ENCODE peak calls at places on chromosomes 6 and 20, in seven cellular contexts. C is SK-N-SH; R is RPMI8226; L is GM04503; Q is AG04450; I is EL; A is stimulated activated CD8-positive, alpha-beta memory T cell treated with anti-CD3 and anti-CD28 coated beads, Interleukin-2, amount 100 ng/mL, for 1 hour. U is an unnamed sample.

GRCh38 chr6:33854572-33855030 is 50.8 kb upstream of the MLN start:
- DNase-seq in R (no peak), C (no peak), I (no peak), Q (no peak), L (no peak), A (no peak), U (no peak)

GRCh38 chr20:41167118-41167470 is 29.8 kb downstream of the PLCG1 start:
- DNase-seq in Q (no peak), C (no peak), R (no peak), I (no peak), A (no peak), L (no peak), U (no peak)

GRCh38 chr6:45737331-45738056 is 278.2 kb downstream of the CLIC5 start:
- DNase-seq in C (no peak), L (no peak), A (no peak), Q (no peak), I (no peak), R (peak), U (no peak)

GRCh38 chr6:13427346-13427745 is 60.1 kb downstream of the GFOD1 start:
- DNase-seq in R (no peak), C (no peak), A (no peak), Q (no peak), I (no peak), L (no peak), U (no peak)

GRCh38 chr6:2873643-2874042 is 29.5 kb downstream of the SERPINB9 start:
- DNase-seq in R (no peak), I (no peak), Q (no peak), A (no peak), C (no peak), L (no peak), U (no peak)

GRCh38 chr20:21607971-21608735 is 94.3 kb upstream of the NKX2-2 start:
- DNase-seq in I (no peak), R (peak), A (no peak), Q (no peak), C (peak), L (no peak), U (no peak)

GRCh38 chr6:34131326-34132081 is 14.4 kb downstream of the GRM4 start:
- DNase-seq in C (no peak), Q (no peak), R (no peak), L (no peak), A (no peak), I (no peak), U (no peak)

GRCh38 chr6:43916091-43916923 is 146.3 kb downstream of the VEGFA start:
- DNase-seq in Q (no peak), I (no peak), C (no peak), R (no peak), L (no peak), A (no peak), U (no peak)

GRCh38 chr6:122779672-122780066 is at the start of gene FABP7:
- DNase-seq in I (no peak), C (no peak), R (no peak), A (no peak), L (no peak), Q (no peak), U (no peak)

GRCh38 chr20:9966966-9967365 is 67.8 kb upstream of the ANKEF1 start:
- DNase-seq in L (no peak), A (no peak), R (peak), Q (no peak), C (peak), I (peak), U (no peak)

GRCh38 chr6:128242765-128243403 is 277.5 kb downstream of the PTPRK start:
- DNase-seq in A (no peak), I (peak), C (no peak), Q (peak), R (no peak), L (peak), U (no peak)

GRCh38 chr20:18019068-18019467 is 38.6 kb downstream of the OVOL2 start:
- DNase-seq in Q (no peak), C (peak), L (no peak), R (peak), A (no peak), I (no peak), U (no peak)

GRCh38 chr6:149140137-149140909 is 177.2 kb upstream of the TAB2 start:
- DNase-seq in C (no peak), A (no peak), I (no peak), L (no peak), Q (no peak), R (no peak), U (no peak)

GRCh38 chr6:71965404-71965803 is 79.1 kb downstream of the RIMS1 start:
- DNase-seq in C (no peak), L (no peak), I (no peak), Q (no peak), A (no peak), R (peak), U (no peak)

GRCh38 chr6:111566873-111567517 is 38.7 kb downstream of the TRAF3IP2 start:
- DNase-seq in R (no peak), Q (no peak), C (peak), I (no peak), L (no peak), A (no peak), U (no peak)

GRCh38 chr6:88573971-88574370 is 389.4 kb downstream of the RNGTT start:
- DNase-seq in L (no peak), R (no peak), A (no peak), C (no peak), I (no peak), Q (no peak), U (no peak)

GRCh38 chr6:163137504-163137903 is 277.0 kb upstream of the QKI start:
- DNase-seq in Q (no peak), R (no peak), A (no peak), C (no peak), I (no peak), L (no peak), U (no peak)

GRCh38 chr6:144675231-144675861 is 390.2 kb downstream of the UTRN start:
- DNase-seq in I (peak), R (peak), A (no peak), C (no peak), L (no peak), Q (no peak), U (no peak)

GRCh38 chr6:137677714-137678113 is 183.5 kb upstream of the OLIG3 start:
- DNase-seq in L (no peak), R (no peak), C (no peak), Q (no peak), A (no peak), I (no peak), U (no peak)

GRCh38 chr6:161138545-161139303 is 135.1 kb downstream of the AGPAT4 start:
- DNase-seq in A (no peak), I (no peak), L (no peak), R (no peak), C (no peak), Q (no peak), U (no peak)

GRCh38 chr20:19497064-19497463 is 261.0 kb upstream of the RIN2 start:
- DNase-seq in I (peak), R (no peak), Q (no peak), A (no peak), C (no peak), L (peak), U (no peak)

GRCh38 chr6:142942238-142942637 is 2.7 kb downstream of the HIVEP2 start:
- DNase-seq in I (no peak), L (no peak), R (no peak), C (no peak), Q (no peak), A (no peak), U (no peak)

GRCh38 chr6:123053602-123054225 is 57.7 kb downstream of the CLVS2 start:
- DNase-seq in R (no peak), Q (no peak), A (no peak), I (no peak), C (no peak), L (no peak), U (no peak)

GRCh38 chr6:146857960-146858308 is 259.2 kb downstream of the ADGB start:
- DNase-seq in I (no peak), L (no peak), R (no peak), C (peak), Q (no peak), A (no peak), U (peak)

GRCh38 chr6:136405410-136406029 is 115.9 kb upstream of the BCLAF1 start:
- DNase-seq in C (no peak), R (no peak), A (no peak), L (no peak), I (no peak), Q (no peak), U (no peak)

GRCh38 chr6:72554203-72554564 is 67.7 kb upstream of the KCNQ5 start:
- DNase-seq in R (no peak), A (no peak), C (no peak), Q (no peak), L (peak), I (peak), U (no peak)

GRCh38 chr6:161462148-161462547 is 188.3 kb upstream of the AGPAT4 start:
- DNase-seq in L (no peak), I (peak), C (no peak), R (no peak), A (no peak), Q (no peak), U (no peak)

GRCh38 chr6:161215193-161215592 is 58.7 kb downstream of the AGPAT4 start:
- DNase-seq in I (peak), R (no peak), L (peak), A (no peak), C (no peak), Q (peak), U (no peak)

GRCh38 chr6:36862164-36862847 is 12.3 kb downstream of the PPIL1 start:
- DNase-seq in Q (no peak), C (no peak), R (peak), L (no peak), I (no peak), A (no peak), U (no peak)

GRCh38 chr20:44736170-44737021 is 9.3 kb upstream of the KCNK15 start:
- DNase-seq in Q (no peak), L (peak), C (no peak), I (peak), R (peak), A (no peak), U (no peak)

GRCh38 chr6:141103246-141103645 is 1029.5 kb upstream of the GJE1 start:
- DNase-seq in L (peak), Q (no peak), R (no peak), C (no peak), A (no peak), I (peak), U (no peak)

GRCh38 chr6:106452628-106453027 is 92.1 kb downstream of the CRYBG1 start:
- DNase-seq in C (no peak), I (no peak), Q (no peak), A (no peak), R (no peak), L (no peak), U (no peak)

GRCh38 chr20:44827401-44827800 is 17.1 kb upstream of the RIMS4 start:
- DNase-seq in L (no peak), C (no peak), Q (no peak), A (no peak), I (no peak), R (no peak), U (no peak)

GRCh38 chr6:16446241-16446640 is 207.9 kb downstream of the GMPR start:
- DNase-seq in A (no peak), I (peak), C (no peak), L (no peak), R (no peak), Q (no peak), U (no peak)

GRCh38 chr6:684831-685636 is 7.9 kb downstream of the EXOC2 start:
- DNase-seq in A (no peak), Q (no peak), L (no peak), I (peak), C (no peak), R (peak), U (no peak)

GRCh38 chr6:56357616-56358373 is 110.4 kb upstream of the COL21A1 start:
- DNase-seq in Q (no peak), L (no peak), C (no peak), R (no peak), I (peak), A (no peak), U (no peak)

GRCh38 chr6:15872252-15873103 is 209.7 kb upstream of the DTNBP1 start:
- DNase-seq in I (peak), A (no peak), Q (no peak), L (peak), R (no peak), C (no peak), U (no peak)

GRCh38 chr6:30244560-30244959 is 31.4 kb upstream of the TRIM26 start:
- DNase-seq in C (no peak), I (no peak), R (no peak), A (no peak), Q (no peak), L (no peak), U (no peak)